ENCODE peak calls at places on chromosome 2, in four cellular contexts. R, F, M and X are unnamed samples.

GRCh38 chr2:212170382-212170781 is 368.2 kb downstream of the ERBB4 start:
- DNase-seq in R (no peak), M (no peak), F (no peak), X (no peak)

GRCh38 chr2:219803294-219803693 is 175.9 kb downstream of the SLC4A3 start:
- DNase-seq in M (peak), F (no peak), R (no peak), X (no peak)

GRCh38 chr2:237895544-237896506 is 36.4 kb downstream of the RAMP1 start:
- DNase-seq in M (no peak), R (no peak), F (peak), X (peak)

GRCh38 chr2:1781291-1782080 is 37.2 kb upstream of the PXDN start:
- DNase-seq in R (no peak), F (no peak), M (peak), X (no peak)

GRCh38 chr2:119264781-119265692 is 41.4 kb downstream of the STEAP3 start:
- DNase-seq in F (peak), R (peak), M (peak), X (peak)

GRCh38 chr2:164842624-164842966 is 972 bp upstream of the COBLL1 start:
- DNase-seq in M (no peak), R (no peak), F (no peak), X (no peak)

GRCh38 chr2:119678021-119678656 is 862 bp upstream of the TMEM177 start:
- DNase-seq in R (no peak), M (no peak), F (no peak), X (no peak)

GRCh38 chr2:3739313-3739712 is 35.9 kb downstream of the DCDC2C start:
- DNase-seq in M (no peak), R (no peak), F (no peak), X (no peak)

GRCh38 chr2:151946856-151947523 is 118.8 kb upstream of the ARL5A start:
- DNase-seq in M (peak), R (peak), F (peak), X (no peak)

GRCh38 chr2:133377021-133377481 is 191.2 kb downstream of the NCKAP5 start:
- DNase-seq in F (no peak), M (no peak), R (no peak), X (no peak)

GRCh38 chr2:111523009-111523408 is 361.0 kb downstream of the ANAPC1 start:
- DNase-seq in R (peak), M (no peak), F (no peak), X (no peak)

GRCh38 chr2:196516541-196516940 is 123.0 kb upstream of the CCDC150 start:
- DNase-seq in F (no peak), M (no peak), R (no peak), X (no peak)

GRCh38 chr2:6957910-6958615 is 40.9 kb downstream of the RNF144A start:
- DNase-seq in M (no peak), F (no peak), R (no peak), X (no peak)

GRCh38 chr2:65300772-65301711 is 73.4 kb downstream of the ACTR2 start:
- DNase-seq in F (peak), M (peak), R (peak), X (no peak)

GRCh38 chr2:14301331-14301730 is 331.2 kb upstream of the LRATD1 start:
- DNase-seq in M (no peak), R (no peak), F (no peak), X (no peak)

GRCh38 chr2:34353498-34354113 is 754.5 kb upstream of the FAM98A start:
- DNase-seq in F (no peak), M (no peak), R (no peak), X (no peak)
- TF ChIP-seq CTCF in F (no peak), M (no peak), R (peak), X (no peak)

GRCh38 chr2:150013011-150013410 is 425.4 kb upstream of the MMADHC start:
- DNase-seq in R (no peak), F (no peak), M (peak), X (no peak)
- H3K27ac ChIP-seq in R (no peak), F (no peak), M (no peak), X (no peak)

GRCh38 chr2:160324917-160325316 is 124.8 kb upstream of the ITGB6 start:
- DNase-seq in F (no peak), R (no peak), M (no peak), X (no peak)
- TF ChIP-seq CTCF in F (no peak), R (no peak), M (no peak), X (no peak)

GRCh38 chr2:225004531-225004930 is 37.7 kb downstream of the DOCK10 start:
- DNase-seq in F (peak), M (peak), R (no peak), X (peak)

GRCh38 chr2:225008935-225009334 is 33.3 kb downstream of the DOCK10 start:
- DNase-seq in R (peak), F (no peak), M (no peak), X (no peak)

GRCh38 chr2:225008179-225008829 is 34.0 kb downstream of the DOCK10 start:
- DNase-seq in M (no peak), F (no peak), R (peak), X (no peak)

GRCh38 chr2:225009768-225010167 is 32.5 kb downstream of the DOCK10 start:
- DNase-seq in F (no peak), M (no peak), R (no peak), X (no peak)

GRCh38 chr2:225006730-225007129 is 35.5 kb downstream of the DOCK10 start:
- DNase-seq in M (no peak), R (no peak), F (no peak), X (no peak)
- H3K27ac ChIP-seq in M (no peak), R (no peak), F (no peak), X (no peak)

GRCh38 chr2:234483568-234484251 is 13.2 kb downstream of the ARL4C start:
- DNase-seq in F (no peak), R (peak), M (peak), X (no peak)
- TF ChIP-seq CTCF in F (no peak), R (peak), M (peak), X (no peak)

GRCh38 chr2:43067254-43068052 is 159.0 kb downstream of the ZFP36L2 start:
- DNase-seq in R (no peak), F (no peak), M (no peak), X (no peak)
- H3K27ac ChIP-seq in R (no peak), F (no peak), M (no peak), X (peak)

GRCh38 chr2:143078106-143078505 is 51.1 kb upstream of the ARHGAP15 start:
- DNase-seq in F (no peak), M (no peak), R (no peak), X (no peak)
- TF ChIP-seq CTCF in F (no peak), M (no peak), R (no peak), X (no peak)

GRCh38 chr2:174493549-174494331 is 6.9 kb upstream of the GPR155 start:
- DNase-seq in M (no peak), F (no peak), R (peak), X (no peak)
- H3K27ac ChIP-seq in M (no peak), F (peak), R (peak), X (no peak)

GRCh38 chr2:72222829-72223564 is 75.3 kb upstream of the CYP26B1 start:
- DNase-seq in M (peak), R (no peak), F (no peak), X (no peak)

GRCh38 chr2:72214429-72215143 is 66.9 kb upstream of the CYP26B1 start:
- DNase-seq in R (no peak), M (peak), F (no peak), X (no peak)

GRCh38 chr2:72220170-72220569 is 72.5 kb upstream of the CYP26B1 start:
- DNase-seq in R (no peak), M (no peak), F (no peak), X (no peak)
- TF ChIP-seq CTCF in R (peak), M (peak), F (no peak), X (no peak)